ENCODE peak calls at places on chromosome 22, in four cellular contexts. N is A549; U is activated T-cell treated with anti-CD3 and anti-CD28 coated beads, Interleukin-2, amount 50 U/mL, for 48 hours; M is COR-L47. C is an unnamed sample.

GRCh38 chr22:35264986-35265385 is 7.7 kb downstream of the HMGXB4 start:
- DNase-seq in N (no peak), U (no peak), M (no peak), C (no peak)

GRCh38 chr22:20779813-20780148 is 5.9 kb downstream of the SERPIND1 start:
- DNase-seq in N (no peak), U (no peak), M (no peak), C (no peak)

GRCh38 chr22:49621601-49622210 is 206.0 kb downstream of the BRD1 start:
- DNase-seq in N (no peak), U (no peak), M (no peak), C (no peak)

GRCh38 chr22:29700949-29701927 is 18.6 kb upstream of the CABP7 start:
- DNase-seq in N (peak; percentile 31), U (no peak), M (peak; percentile 77), C (peak; percentile 81)

GRCh38 chr22:43895986-43896645 is 4.3 kb upstream of the PNPLA5 start:
- DNase-seq in N (no peak), U (no peak), M (no peak), C (no peak)

GRCh38 chr22:50542416-50542927 is 3.2 kb upstream of the KLHDC7B start:
- DNase-seq in N (no peak), U (peak; percentile 51), M (no peak), C (no peak)

GRCh38 chr22:47417699-47418098 is 655.2 kb downstream of the TBC1D22A start:
- DNase-seq in N (no peak), U (no peak), M (no peak), C (no peak)

GRCh38 chr22:39182478-39183030 is 30.1 kb upstream of the CBX7 start:
- DNase-seq in N (no peak), U (no peak), M (no peak), C (peak; percentile 68)

GRCh38 chr22:41833369-41834004 is 582 bp downstream of the SREBF2 start:
- DNase-seq in N (no peak), U (peak; percentile 69), M (peak; percentile 59), C (peak; percentile 91)

GRCh38 chr22:43014062-43014875 is 680 bp downstream of the PACSIN2 start:
- DNase-seq in N (no peak), U (peak; percentile 45), M (peak; percentile 43), C (no peak)

GRCh38 chr22:39960791-39961746 is 872 bp downstream of the TMA7B start:
- DNase-seq in N (no peak), U (peak; percentile 75), M (no peak), C (no peak)

GRCh38 chr22:23315341-23315917 is 135.1 kb downstream of the BCR start:
- DNase-seq in N (peak; percentile 13), U (peak; percentile 78), M (peak; percentile 26), C (no peak)

GRCh38 chr22:45831394-45831793 is 145.6 kb downstream of the WNT7B start:
- DNase-seq in N (no peak), U (no peak), M (no peak), C (no peak)

GRCh38 chr22:39317084-39317755 is 2.2 kb downstream of the RPL3 start:
- DNase-seq in N (no peak), U (peak; percentile 55), M (no peak), C (no peak)

GRCh38 chr22:27335102-27335660 is 466.4 kb downstream of the MN1 start:
- DNase-seq in N (no peak), U (no peak), M (no peak), C (no peak)

GRCh38 chr22:19393704-19394103 is 37.8 kb downstream of the HIRA start:
- DNase-seq in N (no peak), U (no peak), M (no peak), C (no peak)

GRCh38 chr22:39151329-39151975 is 1.0 kb downstream of the CBX7 start:
- DNase-seq in N (no peak), U (no peak), M (no peak), C (no peak)

GRCh38 chr22:45216133-45217003 is 24.3 kb downstream of the KIAA0930 start:
- DNase-seq in N (no peak), U (no peak), M (no peak), C (no peak)

GRCh38 chr22:17554814-17555213 is 8.5 kb upstream of the SLC25A18 start:
- DNase-seq in N (no peak), U (no peak), M (no peak), C (no peak)

GRCh38 chr22:46132830-46133587 is 17.3 kb upstream of the PPARA start:
- DNase-seq in N (no peak), U (no peak), M (no peak), C (no peak)

GRCh38 chr22:30373331-30374325 is 13.6 kb downstream of the RNF215 start:
- DNase-seq in N (no peak), U (no peak), M (no peak), C (no peak)

GRCh38 chr22:38860291-38861169 is 11.5 kb downstream of the CBX6 start:
- DNase-seq in N (no peak), U (no peak), M (no peak), C (no peak)

GRCh38 chr22:17597217-17597616 is 31.3 kb downstream of the ATP6V1E1 start:
- DNase-seq in N (no peak), U (no peak), M (no peak), C (peak; percentile 13)

GRCh38 chr22:44753189-44754042 is 1.0 kb downstream of the ARHGAP8 start:
- DNase-seq in N (no peak), U (no peak), M (no peak), C (no peak)

GRCh38 chr22:46044718-46045458 is 67.9 kb upstream of the WNT7B start:
- DNase-seq in N (no peak), U (no peak), M (no peak), C (peak; percentile 91)